ENCODE peak calls at places on chromosomes 3 and 15, in four cellular contexts. J is H9, W is BE2C, E is PC-3. G is an unnamed sample. For H3K27me3, the result is how much of the 10 kb centered on the place peaks cover.

GRCh38 chr3:129521702-129522101 is 6.7 kb upstream of the RHO start:
- DNase-seq in E (no peak), J (no peak), W (no peak), G (no peak)

GRCh38 chr3:189710620-189711388 is 79.6 kb downstream of the TP63 start:
- DNase-seq in W (no peak), E (peak), J (peak), G (peak)

GRCh38 chr3:177484926-177485325 is 287.6 kb upstream of the TBL1XR1 start:
- DNase-seq in J (no peak), E (no peak), W (no peak), G (no peak)

GRCh38 chr3:120506828-120507774 is 56.3 kb upstream of the FSTL1 start:
- DNase-seq in W (peak), J (no peak), E (peak), G (no peak)

GRCh38 chr15:62742409-62743171 is 300.0 kb upstream of the TPM1 start:
- DNase-seq in J (peak), W (peak), E (peak), G (peak)

GRCh38 chr15:25439456-25439836 is 622 bp upstream of the UBE3A start:
- DNase-seq in J (no peak), W (no peak), E (peak), G (peak)

GRCh38 chr3:182618085-182618732 is 175.1 kb upstream of the ATP11B start:
- DNase-seq in E (peak), J (no peak), W (peak), G (peak)

GRCh38 chr3:54164192-54164975 is 42.0 kb downstream of the CACNA2D3 start:
- DNase-seq in W (no peak), E (no peak), J (no peak), G (no peak)

GRCh38 chr3:182149594-182149993 is 437.9 kb downstream of the SOX2 start:
- DNase-seq in J (no peak), W (no peak), E (peak), G (peak)

GRCh38 chr3:144003051-144003450 is 31.4 kb downstream of the DIPK2A start:
- DNase-seq in E (no peak), J (no peak), W (no peak), G (no peak)

GRCh38 chr3:158768881-158769518 is 32.9 kb upstream of the MFSD1 start:
- DNase-seq in J (no peak), E (peak), W (no peak), G (peak)

GRCh38 chr3:186287723-186288122 is 74.3 kb downstream of the DGKG start:
- DNase-seq in E (peak), J (no peak), W (no peak), G (no peak)

GRCh38 chr3:69647710-69648109 is 91.6 kb upstream of the MITF start:
- DNase-seq in W (no peak), E (peak), J (no peak), G (no peak)

GRCh38 chr15:88006146-88006545 is 250.4 kb downstream of the NTRK3 start:
- DNase-seq in J (no peak), W (no peak), E (no peak), G (no peak)

GRCh38 chr15:67413770-67414429 is 107.0 kb upstream of the C15orf61 start:
- DNase-seq in E (peak), W (no peak), J (no peak), G (no peak)

GRCh38 chr3:25493786-25494185 is 65.7 kb downstream of the RARB start:
- DNase-seq in J (no peak), W (no peak), E (peak), G (peak)

GRCh38 chr3:66485291-66485968 is 15.4 kb downstream of the LRIG1 start:
- DNase-seq in J (no peak), W (no peak), E (no peak), G (no peak)

GRCh38 chr3:170109579-170110293 is 71.8 kb downstream of the PHC3 start:
- DNase-seq in E (no peak), W (no peak), J (no peak), G (no peak)

GRCh38 chr15:67296188-67296587 is 41.6 kb downstream of the IQCH start:
- DNase-seq in E (no peak), W (no peak), J (peak), G (no peak)

GRCh38 chr3:46537789-46538188 is 28.3 kb downstream of the LRRC2 start:
- DNase-seq in E (no peak), J (no peak), W (no peak), G (no peak)

GRCh38 chr3:18410205-18410604 is 14.9 kb downstream of the SATB1 start:
- DNase-seq in E (no peak), J (no peak), W (no peak), G (no peak)

GRCh38 chr15:92324036-92324963 is 69.4 kb upstream of the ST8SIA2 start:
- DNase-seq in W (no peak), E (no peak), J (no peak), G (no peak)

GRCh38 chr3:183428140-183429023 is at the start of gene MCF2L2:
- DNase-seq in J (peak), E (peak), W (peak), G (no peak)

GRCh38 chr3:16849240-16849639 is 35.5 kb upstream of the PLCL2 start:
- DNase-seq in J (no peak), W (no peak), E (no peak), G (no peak)

GRCh38 chr15:83766326-83766725 is 112.4 kb downstream of the ADAMTSL3 start:
- DNase-seq in W (no peak), J (no peak), E (no peak), G (no peak)

GRCh38 chr3:124409650-124410275 is 320.5 kb upstream of the UMPS start:
- DNase-seq in E (peak), W (no peak), J (no peak), G (peak)

GRCh38 chr3:171566803-171567422 is 106.7 kb upstream of the TNIK start:
- DNase-seq in J (no peak), W (no peak), E (peak), G (no peak)

GRCh38 chr3:159032311-159032710 is 230.5 kb downstream of the MFSD1 start:
- DNase-seq in E (peak), J (no peak), W (no peak), G (peak)

GRCh38 chr3:153967260-153967659 is 153.9 kb upstream of the ARHGEF26 start:
- DNase-seq in J (no peak), W (no peak), E (peak), G (no peak)

GRCh38 chr15:99486371-99487336 is 79.1 kb upstream of the MEF2A start:
- DNase-seq in E (peak), J (peak), W (peak), G (no peak)

GRCh38 chr3:122609798-122610559 is 32.5 kb downstream of the PARP15 start:
- DNase-seq in W (no peak), J (no peak), E (peak), G (peak)

GRCh38 chr3:69385723-69386483 is at the start of gene FRMD4B:
- DNase-seq in J (peak), E (peak), W (peak), G (no peak)

GRCh38 chr3:182482692-182483091 is 310.6 kb upstream of the ATP11B start:
- DNase-seq in E (no peak), J (no peak), W (no peak), G (no peak)

GRCh38 chr15:31402511-31403056 is 75.9 kb downstream of the KLF13 start:
- DNase-seq in E (no peak), W (peak), J (no peak), G (peak)

GRCh38 chr15:69609176-69609575 is 156.6 kb downstream of the RPLP1 start:
- DNase-seq in E (peak), J (no peak), W (no peak), G (no peak)

GRCh38 chr3:185420762-185421161 is 57.8 kb downstream of the MAP3K13 start:
- DNase-seq in W (no peak), E (peak), J (no peak), G (peak)

GRCh38 chr15:68553994-68554715 is 24.6 kb upstream of the CORO2B start:
- DNase-seq in W (peak), J (peak), E (peak), G (no peak)

DNA sequence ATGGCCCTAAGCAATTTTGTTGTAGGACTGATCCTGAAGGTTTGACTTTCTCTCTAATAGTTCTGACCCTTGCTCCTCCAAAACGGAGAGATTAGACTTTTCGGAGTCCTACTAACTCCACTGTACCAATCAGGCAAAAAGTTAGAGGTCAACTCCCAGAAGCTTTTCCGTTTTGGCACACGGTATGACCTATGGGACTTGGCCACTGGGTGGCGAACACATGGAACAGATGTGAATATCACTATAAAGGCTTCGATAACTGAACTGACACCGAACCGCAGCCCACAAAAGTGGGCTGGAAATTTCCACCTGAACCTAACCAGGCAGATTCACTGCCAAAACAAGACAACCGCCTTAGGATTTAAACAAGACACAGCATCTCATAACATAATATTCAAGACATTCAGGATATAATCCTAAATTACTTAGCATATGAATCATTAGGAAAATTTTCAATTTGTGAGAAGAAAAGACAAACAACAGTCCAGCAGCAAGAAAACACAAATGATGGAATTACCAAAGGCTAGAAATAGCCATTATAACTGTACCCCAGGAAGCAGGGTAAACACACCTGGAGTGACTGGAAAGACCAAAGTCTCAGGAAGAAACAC is 12.2 kb upstream of the TM2D3 start:
- DNase-seq in W (peak), J (no peak), E (peak), G (peak)
- TF ChIP-seq CTCF in W (peak), J (peak), E (peak), G (peak)

GRCh38 chr3:13841826-13842225 is 38.0 kb downstream of the WNT7A start:
- DNase-seq in E (no peak), W (no peak), J (no peak), G (no peak)
- H3K27me3 ChIP-seq in E (under half), W (under half), J (under half), G (under half)

GRCh38 chr3:55899887-55900286 is 412.8 kb upstream of the WNT5A start:
- DNase-seq in E (peak), W (peak), J (peak), G (no peak)
- TF ChIP-seq CTCF in E (peak), W (peak), J (peak), G (peak)

GRCh38 chr15:34481370-34481769 is 43.8 kb upstream of the GOLGA8A start:
- DNase-seq in J (no peak), E (no peak), W (no peak), G (no peak)
- H3K27me3 ChIP-seq in J (under half), E (half or more), W (under half), G (half or more)

DNA sequence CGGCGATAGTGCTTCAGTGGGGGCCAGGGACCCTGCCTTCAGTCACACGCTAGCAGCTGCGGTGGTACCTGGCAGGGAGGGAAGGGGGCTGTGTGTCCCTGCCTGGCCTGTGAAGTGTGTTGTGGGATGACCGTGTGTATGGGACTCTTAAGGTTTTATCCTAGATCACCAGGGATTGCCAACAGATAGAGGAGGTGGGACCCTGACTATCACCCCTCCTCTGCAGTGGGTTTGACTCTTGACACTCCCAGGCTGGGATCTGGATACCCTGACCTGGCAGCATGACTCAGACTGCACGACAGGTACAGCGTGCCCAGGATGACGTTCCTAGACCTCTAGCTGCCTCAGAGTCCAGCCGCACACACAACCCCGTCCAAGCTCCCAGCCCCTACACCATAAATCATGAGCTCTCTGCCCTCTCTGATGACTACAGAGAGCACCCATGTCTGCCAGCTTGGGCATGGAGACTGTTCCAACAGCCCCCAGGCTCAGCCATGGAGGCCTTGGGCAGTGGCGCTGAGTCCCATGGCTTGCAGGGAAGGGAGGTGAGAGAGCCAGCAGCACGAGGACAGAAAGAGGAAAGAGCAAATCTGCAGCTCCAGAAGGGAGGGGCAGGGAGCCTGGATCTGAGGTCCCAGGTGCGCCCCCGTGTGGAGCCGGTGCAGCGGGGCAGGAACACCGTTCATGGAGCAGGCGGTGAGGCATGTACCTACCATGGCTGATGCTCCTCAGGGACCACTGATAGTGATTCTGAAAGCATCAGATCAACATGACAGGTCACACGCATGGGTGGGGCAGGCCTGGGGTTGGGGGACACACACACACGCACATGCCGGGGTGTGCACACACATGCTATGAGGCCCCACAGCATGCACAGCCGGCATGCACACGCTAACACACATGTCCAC is 71.0 kb downstream of the ADAMTS7 start:
- DNase-seq in W (peak), J (peak), E (peak), G (peak)
- TF ChIP-seq CTCF in W (peak), J (peak), E (peak), G (peak)

GRCh38 chr3:33215739-33216138 is 2.9 kb downstream of the SUSD5 start:
- DNase-seq in E (no peak), J (no peak), W (no peak), G (no peak)

GRCh38 chr3:33218072-33218445 is 551 bp downstream of the SUSD5 start:
- DNase-seq in J (no peak), W (no peak), E (no peak), G (no peak)

GRCh38 chr3:33218446-33219174 is at the start of gene SUSD5:
- DNase-seq in J (peak), E (no peak), W (peak), G (no peak)

GRCh38 chr3:33221241-33221640 is 2.6 kb upstream of the SUSD5 start:
- DNase-seq in J (no peak), E (no peak), W (no peak), G (no peak)

GRCh38 chr3:33219175-33219487 is 521 bp upstream of the SUSD5 start:
- DNase-seq in J (no peak), W (no peak), E (no peak), G (no peak)
- H3K27me3 ChIP-seq in J (under half), W (under half), E (under half), G (half or more)

GRCh38 chr3:48798998-48799397 is 48.7 kb downstream of the PRKAR2A start:
- DNase-seq in J (no peak), W (no peak), E (peak), G (no peak)

DNA sequence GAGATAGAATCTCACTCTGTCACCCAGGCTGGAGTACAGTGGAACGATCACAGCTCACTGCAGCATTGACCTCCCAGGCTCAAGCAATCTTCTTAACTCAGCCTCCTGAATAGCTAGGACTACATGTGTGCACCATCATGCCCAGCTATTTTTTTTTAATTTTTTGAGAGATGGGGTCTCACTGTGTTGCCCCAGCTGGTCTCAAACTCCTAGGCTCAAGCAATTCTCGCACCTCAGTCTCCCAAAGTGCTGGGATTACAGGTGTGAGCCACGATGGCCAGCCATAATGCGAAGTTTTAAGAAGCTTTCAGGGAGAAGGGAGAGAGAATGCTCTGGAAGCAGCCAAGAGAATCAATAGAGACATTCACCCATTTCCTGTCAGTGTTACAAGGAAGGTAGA is 42.7 kb downstream of the PRKAR2A start:
- DNase-seq in W (no peak), E (no peak), J (no peak), G (no peak)
- TF ChIP-seq CTCF in W (no peak), E (no peak), J (no peak), G (no peak)